ENCODE peak calls at places on chromosomes 13 and 19, in seven cellular contexts. W, O, B, C, G, L and V are unnamed samples.

GRCh38 chr19:17205237-17206140 is 9.7 kb upstream of the USE1 start:
- DNase-seq in G (no peak), O (peak; percentile 66), W (peak; percentile 31), B (peak; percentile 29), C (no peak), L (peak; percentile 16), V (no peak)

GRCh38 chr19:33487901-33488817 is 33.4 kb downstream of the PEPD start:
- DNase-seq in B (peak; percentile 28), W (no peak), O (peak; percentile 29), C (no peak), G (no peak), L (no peak), V (no peak)

GRCh38 chr13:110525328-110526319 is 35.9 kb downstream of the RAB20 start:
- DNase-seq in L (peak; percentile 97), C (no peak), O (no peak), G (no peak), W (no peak), B (no peak), V (no peak)

GRCh38 chr19:16934489-16934888 is 45.7 kb downstream of the F2RL3 start:
- DNase-seq in L (no peak), W (no peak), G (no peak), B (no peak), O (no peak), C (no peak), V (no peak)

GRCh38 chr13:59963827-59964226 is 199.9 kb downstream of the DIAPH3 start:
- DNase-seq in O (no peak), B (no peak), G (no peak), L (no peak), C (no peak), W (no peak), V (no peak)

GRCh38 chr13:23959231-23959862 is 62.0 kb upstream of the C1QTNF9B start:
- DNase-seq in B (no peak), W (no peak), G (no peak), L (no peak), O (no peak), C (no peak), V (no peak)

GRCh38 chr13:104365430-104365829 is 1299.2 kb upstream of the SLC10A2 start:
- DNase-seq in B (no peak), O (no peak), L (no peak), G (no peak), W (no peak), C (no peak), V (no peak)

GRCh38 chr13:114081761-114082681 is 50.4 kb downstream of the RASA3 start:
- DNase-seq in W (no peak), L (peak; percentile 43), G (no peak), C (no peak), B (no peak), O (no peak), V (no peak)

GRCh38 chr19:15781659-15782058 is 5.8 kb upstream of the OR10H5 start:
- DNase-seq in O (no peak), B (no peak), C (no peak), W (no peak), G (no peak), L (no peak), V (no peak)

GRCh38 chr19:12364391-12365093 is 941 bp downstream of the ZNF442 start:
- DNase-seq in W (no peak), O (peak; percentile 29), B (no peak), L (no peak), C (no peak), G (no peak), V (no peak)

GRCh38 chr13:38944219-38944618 is 46.4 kb downstream of the STOML3 start:
- DNase-seq in B (no peak), C (no peak), L (no peak), W (no peak), G (no peak), O (no peak), V (no peak)

GRCh38 chr13:98839826-98840769 is 87.6 kb upstream of the SLC15A1 start:
- DNase-seq in G (no peak), C (no peak), L (peak; percentile 39), O (peak; percentile 47), W (no peak), B (peak; percentile 50), V (peak; percentile 63)

GRCh38 chr13:33111414-33112110 is 95.3 kb downstream of the KL start:
- DNase-seq in G (no peak), W (no peak), C (peak; percentile 0), O (no peak), B (no peak), L (no peak), V (no peak)

GRCh38 chr13:99301913-99302636 is 5.1 kb downstream of the GPR183 start:
- DNase-seq in G (no peak), L (no peak), O (no peak), W (no peak), C (no peak), B (no peak), V (no peak)

GRCh38 chr19:1240925-1241324 is 626 bp upstream of the ATP5F1D start:
- DNase-seq in G (no peak), L (no peak), O (no peak), W (no peak), C (no peak), B (no peak), V (no peak)

GRCh38 chr19:41928754-41929535 is 696 bp upstream of the ERFL start:
- DNase-seq in B (no peak), L (no peak), G (no peak), C (no peak), W (no peak), O (no peak), V (no peak)

GRCh38 chr19:39913682-39914333 is 20.6 kb downstream of the FCGBP start:
- DNase-seq in O (no peak), L (no peak), W (no peak), C (no peak), G (no peak), B (no peak), V (no peak)

GRCh38 chr19:42555317-42555716 is 27.0 kb upstream of the CEACAM1 start:
- DNase-seq in O (no peak), W (no peak), G (no peak), B (peak; percentile 32), L (no peak), C (no peak), V (no peak)

GRCh38 chr13:48009298-48009697 is 8.2 kb upstream of the SUCLA2 start:
- DNase-seq in L (no peak), O (no peak), G (no peak), B (no peak), C (no peak), W (no peak), V (no peak)

GRCh38 chr19:34481861-34482379 is 362 bp downstream of the WTIP start:
- DNase-seq in C (no peak), W (no peak), B (no peak), O (no peak), G (no peak), L (no peak), V (no peak)

GRCh38 chr13:113954046-113954841 is 19.6 kb downstream of the C13orf46 start:
- DNase-seq in W (no peak), B (no peak), G (no peak), L (no peak), O (no peak), C (no peak), V (no peak)

GRCh38 chr13:108044929-108045328 is 170.4 kb downstream of the LIG4 start:
- DNase-seq in C (no peak), O (no peak), B (no peak), G (no peak), L (peak; percentile 49), W (no peak), V (no peak)

GRCh38 chr19:48618278-48618915 is 581 bp downstream of the RPL18 start:
- DNase-seq in C (no peak), W (no peak), O (no peak), B (no peak), G (no peak), L (no peak), V (peak; percentile 47)

GRCh38 chr19:29547361-29547960 is 21.7 kb downstream of the VSTM2B start:
- DNase-seq in W (no peak), G (no peak), L (no peak), B (no peak), C (no peak), O (peak; percentile 9), V (no peak)